ENCODE peak calls at places on chromosome 11, in eight cellular contexts. S is dorsolateral prefrontal cortex, U is right lobe of liver, D is prostate gland, V is IMR-90, G is uterus, L is A549, F is hepatocyte. Q is an unnamed sample.

GRCh38 chr11:80733776-80734175 is 1292.9 kb upstream of the TENM4 start:
- DNase-seq in S (no peak), U (no peak), D (no peak), V (no peak), G (no peak), L (no peak), F (no peak), Q (no peak)

GRCh38 chr11:120978701-120979100 is 45.2 kb upstream of the TBCEL start:
- DNase-seq in S (no peak), U (no peak), D (no peak), V (no peak), G (no peak), L (no peak), F (no peak), Q (no peak)

GRCh38 chr11:69449320-69450063 is 32.0 kb upstream of the LINC01488 start:
- DNase-seq in S (no peak), U (peak), D (no peak), V (peak), G (peak), L (no peak), F (no peak), Q (no peak)

GRCh38 chr11:125348704-125349635 is 147.1 kb downstream of the FEZ1 start:
- DNase-seq in S (peak), U (peak), D (peak), V (peak), G (peak), L (peak), F (peak), Q (peak)

GRCh38 chr11:117870176-117870952 is 6.1 kb downstream of the FXYD6 start:
- DNase-seq in S (peak), U (no peak), D (no peak), V (no peak), G (no peak), L (no peak), F (peak), Q (no peak)

GRCh38 chr11:121687961-121688566 is 235.3 kb upstream of the SORL1-AS1 start:
- DNase-seq in S (no peak), U (no peak), D (no peak), V (peak), G (no peak), L (no peak), F (peak), Q (no peak)

GRCh38 chr11:5691963-5692358 is 2.4 kb downstream of the TRIM22 start:
- DNase-seq in S (no peak), U (no peak), D (no peak), V (no peak), G (no peak), L (no peak), F (no peak), Q (no peak)

GRCh38 chr11:12689029-12689755 is 15.0 kb downstream of the TEAD1 start:
- DNase-seq in S (no peak), U (no peak), D (no peak), V (no peak), G (no peak), L (no peak), F (no peak), Q (no peak)

GRCh38 chr11:134001101-134001500 is 44.3 kb upstream of the IGSF9B start:
- DNase-seq in S (no peak), U (no peak), D (no peak), V (no peak), G (no peak), L (no peak), F (no peak), Q (no peak)

GRCh38 chr11:77473801-77474508 is at the start of gene PAK1:
- DNase-seq in S (peak), U (peak), D (peak), V (peak), G (peak), L (peak), F (peak), Q (peak)

GRCh38 chr11:123083623-123084029 is 21.7 kb upstream of the HSPA8 start:
- DNase-seq in S (no peak), U (peak), D (peak), V (peak), G (peak), L (peak), F (peak), Q (peak)

GRCh38 chr11:45247433-45247832 is 38.7 kb downstream of the SYT13 start:
- DNase-seq in S (no peak), U (no peak), D (no peak), V (no peak), G (no peak), L (no peak), F (no peak), Q (no peak)

GRCh38 chr11:27705873-27706820 is 5.9 kb upstream of the BDNF start:
- DNase-seq in S (no peak), U (no peak), D (no peak), V (peak), G (no peak), L (peak), F (no peak), Q (peak)

GRCh38 chr11:117210620-117211019 is 11.4 kb downstream of the TAGLN start:
- DNase-seq in S (no peak), U (peak), D (no peak), V (no peak), G (no peak), L (no peak), F (no peak), Q (no peak)

GRCh38 chr11:36818410-36818809 is 220.4 kb upstream of the RAG2 start:
- DNase-seq in S (no peak), U (no peak), D (no peak), V (no peak), G (no peak), L (no peak), F (no peak), Q (no peak)
- TF ChIP-seq CTCF in S (no peak), U (peak), D (no peak), V (peak), G (no peak), L (no peak), F (peak), Q (no peak)

GRCh38 chr11:65417221-65417701 is 5.3 kb upstream of the NEAT1 start:
- DNase-seq in S (peak), U (peak), D (peak), V (no peak), G (peak), L (no peak), F (no peak), Q (no peak)

GRCh38 chr11:65416341-65417185 is 6.0 kb upstream of the NEAT1 start:
- DNase-seq in S (peak), U (peak), D (peak), V (peak), G (peak), L (peak), F (peak), Q (peak)

GRCh38 chr11:65414776-65415498 is 7.7 kb upstream of the NEAT1 start:
- DNase-seq in S (peak), U (peak), D (no peak), V (peak), G (peak), L (no peak), F (no peak), Q (no peak)

GRCh38 chr11:65417702-65418430 is 4.7 kb upstream of the NEAT1 start:
- DNase-seq in S (peak), U (peak), D (peak), V (peak), G (peak), L (no peak), F (peak), Q (no peak)

GRCh38 chr11:65415499-65416340 is 6.9 kb upstream of the NEAT1 start:
- DNase-seq in S (peak), U (peak), D (no peak), V (no peak), G (peak), L (no peak), F (no peak), Q (no peak)
- H3K27ac ChIP-seq in S (peak), U (peak), D (peak), V (peak), G (peak), L (peak), F (peak), Q (peak)

DNA sequence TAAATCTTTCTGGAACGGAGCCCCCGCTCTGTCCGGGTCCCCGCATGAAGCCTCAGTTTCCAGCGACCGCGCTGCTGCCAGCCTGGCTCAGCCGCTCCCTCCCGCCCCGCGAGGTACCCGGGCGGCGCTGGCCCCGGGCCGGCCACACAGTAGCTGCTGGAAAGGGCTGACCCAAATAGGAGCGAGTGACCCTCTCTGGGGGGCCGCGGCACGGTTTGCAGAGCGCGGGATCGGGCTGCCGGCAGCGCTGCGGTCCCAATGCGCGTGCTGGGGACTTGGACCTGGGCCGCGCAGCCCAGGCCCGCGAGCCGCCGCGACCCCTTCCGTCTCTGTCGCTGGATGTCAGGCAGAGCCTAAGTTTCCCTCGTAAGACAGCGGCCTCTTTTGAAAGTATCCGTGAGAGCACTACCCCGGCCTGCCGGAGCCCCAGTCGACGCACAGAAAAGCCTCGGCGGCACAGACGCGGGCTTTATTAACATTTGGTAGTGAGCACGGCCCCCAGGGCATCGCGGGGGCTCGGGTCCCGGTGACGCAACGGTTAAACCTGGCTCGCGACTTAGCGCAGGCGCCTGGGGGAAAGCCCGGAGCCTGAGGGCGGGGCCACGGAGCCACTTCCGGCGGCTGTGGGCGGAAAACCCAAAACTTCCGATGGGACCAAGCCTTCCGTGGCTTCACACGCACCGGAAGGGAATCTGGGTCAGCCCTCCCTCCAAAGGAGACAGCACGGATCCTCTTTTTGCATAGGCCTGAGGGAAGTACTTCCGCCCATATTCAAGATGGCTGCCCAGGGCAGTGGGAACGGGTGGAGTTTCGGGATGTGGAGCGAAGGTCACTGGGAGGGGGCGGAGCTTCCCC is 14.9 kb downstream of the BAD start:
- DNase-seq in S (peak), U (peak), D (peak), V (peak), G (peak), L (peak), F (peak), Q (peak)
- TF ChIP-seq CTCF in S (no peak), U (no peak), D (peak), V (peak), G (no peak), L (peak), F (peak), Q (no peak)

GRCh38 chr11:73528013-73528412 is 69.9 kb downstream of the FAM168A start:
- DNase-seq in S (no peak), U (no peak), D (no peak), V (no peak), G (no peak), L (no peak), F (no peak), Q (no peak)
- H3K27ac ChIP-seq in S (no peak), U (no peak), D (no peak), V (no peak), G (peak), L (no peak), F (no peak), Q (no peak)

GRCh38 chr11:93197383-93198220 is at the start of gene SLC36A4:
- DNase-seq in S (peak), U (peak), D (peak), V (peak), G (peak), L (peak), F (peak), Q (peak)
- TF ChIP-seq CTCF in S (no peak), U (no peak), D (no peak), V (no peak), G (no peak), L (no peak), F (no peak), Q (no peak)

GRCh38 chr11:56089697-56090096 is 3.4 kb upstream of the OR8I2 start:
- DNase-seq in S (no peak), U (no peak), D (no peak), V (no peak), G (no peak), L (no peak), F (no peak), Q (no peak)

DNA sequence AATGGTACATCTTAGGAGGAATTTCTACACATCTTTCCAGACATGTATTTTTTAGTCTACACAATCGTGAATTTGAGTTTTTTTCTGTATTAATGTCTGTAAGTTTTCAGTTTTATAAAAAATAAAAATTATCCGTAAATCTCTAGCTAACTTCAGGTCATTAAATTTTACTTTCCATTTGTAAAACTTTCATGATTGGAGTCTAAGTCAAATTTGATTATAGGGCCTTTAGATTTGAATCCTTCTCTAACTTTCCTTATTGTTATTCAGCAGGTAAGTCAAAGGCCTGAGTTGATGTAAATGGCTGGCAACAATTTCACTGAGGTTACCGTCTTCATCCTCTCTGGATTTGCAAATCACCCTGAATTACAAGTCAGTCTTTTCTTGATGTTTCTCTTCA is at the start of gene OR8I2:
- DNase-seq in S (no peak), U (no peak), D (no peak), V (no peak), G (no peak), L (no peak), F (no peak), Q (no peak)
- H3K27ac ChIP-seq in S (no peak), U (no peak), D (no peak), V (no peak), G (no peak), L (no peak), F (no peak), Q (no peak)

GRCh38 chr11:67506426-67507032 is 1.4 kb upstream of the PITPNM1 start:
- DNase-seq in S (no peak), U (peak), D (no peak), V (no peak), G (no peak), L (no peak), F (no peak), Q (no peak)
- TF ChIP-seq CTCF in S (no peak), U (peak), D (no peak), V (no peak), G (no peak), L (no peak), F (peak), Q (peak)

GRCh38 chr11:90874281-90874680 is 651.4 kb upstream of the CHORDC1 start:
- DNase-seq in S (no peak), U (no peak), D (no peak), V (no peak), G (no peak), L (no peak), F (no peak), Q (peak)
- H3K27ac ChIP-seq in S (no peak), U (no peak), D (no peak), V (no peak), G (no peak), L (no peak), F (no peak), Q (no peak)